ENCODE peak calls at places on chromosomes 4 and X, in six cellular contexts. E, O, J, L, M and C are unnamed samples.
A peak's percentile ranks its signal among the peaks of the same experiment; 100 is the strongest.

GRCh38 chr4:5206391-5206790 is 155.1 kb downstream of the STK32B start:
- DNase-seq in M (no peak), E (no peak), J (no peak), O (peak; percentile 6), L (no peak), C (no peak)

GRCh38 chrX:43627669-43628068 is 28.4 kb upstream of the MAOA start:
- DNase-seq in L (no peak), O (no peak), M (no peak), E (no peak), J (no peak), C (no peak)

GRCh38 chr4:189124149-189124758 is 816.4 kb upstream of the FRG1 start:
- DNase-seq in O (no peak), J (peak; percentile 37), M (no peak), E (peak; percentile 35), L (no peak), C (no peak)

GRCh38 chrX:118370921-118371624 is 25.2 kb downstream of the WDR44 start:
- DNase-seq in J (no peak), M (no peak), O (no peak), L (no peak), E (no peak), C (no peak)

GRCh38 chrX:52346462-52347165 is 22.2 kb upstream of the XAGE2 start:
- DNase-seq in E (no peak), M (no peak), J (no peak), O (no peak), L (no peak), C (no peak)

GRCh38 chrX:123223859-123224258 is 39.8 kb downstream of the GRIA3 start:
- DNase-seq in O (no peak), J (no peak), L (peak; percentile 24), M (no peak), E (no peak), C (no peak)

GRCh38 chrX:15751160-15751819 is 13.2 kb downstream of the CA5B start:
- DNase-seq in J (no peak), E (no peak), L (no peak), M (no peak), O (no peak), C (no peak)

GRCh38 chr4:102815981-102816380 is 11.4 kb downstream of the UBE2D3 start:
- DNase-seq in M (no peak), E (no peak), L (no peak), J (no peak), O (no peak), C (no peak)

GRCh38 chr4:5912614-5913019 is 19.7 kb upstream of the CRMP1 start:
- DNase-seq in M (no peak), L (no peak), E (no peak), O (no peak), J (no peak), C (no peak)

GRCh38 chrX:48573690-48574269 is 504 bp upstream of the RBM3 start:
- DNase-seq in M (peak; percentile 29), L (no peak), E (peak; percentile 24), J (peak; percentile 30), O (peak; percentile 33), C (no peak)

GRCh38 chr4:14792702-14793227 is 209.5 kb upstream of the CPEB2 start:
- DNase-seq in E (no peak), M (no peak), J (no peak), O (no peak), L (no peak), C (no peak)

GRCh38 chr4:99710681-99711345 is 53.2 kb upstream of the C4orf54 start:
- DNase-seq in M (no peak), O (no peak), E (no peak), L (no peak), J (no peak), C (no peak)

GRCh38 chrX:129116651-129117050 is 406.6 kb downstream of the SMARCA1 start:
- DNase-seq in J (no peak), M (no peak), E (no peak), O (no peak), L (no peak), C (no peak)

GRCh38 chr4:70158576-70158975 is 4.5 kb downstream of the PRR27 start:
- DNase-seq in J (peak; percentile 66), E (peak; percentile 31), O (peak; percentile 19), M (no peak), L (no peak), C (peak; percentile 33)

GRCh38 chr4:169649545-169650226 is 29.3 kb downstream of the CLCN3 start:
- DNase-seq in O (peak; percentile 59), J (peak; percentile 38), L (no peak), M (no peak), E (peak; percentile 39), C (no peak)

GRCh38 chr4:185535818-185536729 is 767 bp upstream of the PDLIM3 start:
- DNase-seq in O (peak; percentile 27), L (no peak), J (no peak), M (peak; percentile 23), E (peak; percentile 32), C (no peak)

GRCh38 chr4:83071116-83071515 is 36.1 kb downstream of the COPS4 start:
- DNase-seq in L (no peak), E (no peak), M (no peak), O (no peak), J (no peak), C (no peak)

GRCh38 chrX:18210470-18210869 is 10.2 kb downstream of the BEND2 start:
- DNase-seq in O (no peak), M (no peak), L (no peak), E (no peak), J (no peak), C (no peak)

GRCh38 chrX:78517124-78517523 is 142.0 kb downstream of the RTL3 start:
- DNase-seq in L (peak; percentile 40), J (no peak), O (no peak), E (no peak), M (no peak), C (no peak)

GRCh38 chr4:110823251-110823650 is 200.4 kb upstream of the PITX2 start:
- DNase-seq in J (no peak), L (no peak), E (no peak), O (no peak), M (no peak), C (no peak)

GRCh38 chrX:40262641-40263560 is 165.1 kb upstream of the BCOR start:
- DNase-seq in E (peak; percentile 13), L (no peak), M (no peak), O (no peak), J (no peak), C (no peak)

GRCh38 chr4:112276113-112276512 is 9.6 kb downstream of the TIFA start:
- DNase-seq in J (no peak), M (no peak), L (no peak), O (no peak), E (no peak), C (no peak)

GRCh38 chrX:32582729-32583128 is 628.6 kb downstream of the DMD start:
- DNase-seq in L (no peak), M (no peak), E (no peak), J (no peak), O (no peak), C (no peak)

GRCh38 chr4:66572949-66573348 is 902.7 kb upstream of the EPHA5 start:
- DNase-seq in J (no peak), E (no peak), O (no peak), M (no peak), L (no peak), C (no peak)

GRCh38 chr4:76562161-76562560 is 127.1 kb downstream of the SHROOM3 start:
- DNase-seq in E (no peak), O (no peak), L (no peak), M (no peak), J (no peak), C (no peak)

GRCh38 chrX:2608638-2609430 is 82.3 kb upstream of the CD99 start:
- DNase-seq in E (peak; percentile 87), J (peak; percentile 89), M (peak; percentile 93), L (no peak), O (peak; percentile 90), C (peak; percentile 98)

GRCh38 chr4:137819964-137820383 is 287.7 kb upstream of the PCDH18 start:
- DNase-seq in J (no peak), E (peak; percentile 8), M (no peak), O (peak; percentile 25), L (peak; percentile 1), C (no peak)

GRCh38 chr4:74840931-74841330 is 46.6 kb upstream of the BTC start:
- DNase-seq in O (no peak), E (no peak), M (no peak), L (no peak), J (no peak), C (no peak)

GRCh38 chrX:118345045-118345400 is 883 bp upstream of the WDR44 start:
- DNase-seq in M (no peak), E (no peak), J (no peak), O (no peak), L (no peak), C (no peak)

GRCh38 chr4:149700272-149700671 is 115.4 kb downstream of the IQCM start:
- DNase-seq in L (no peak), O (no peak), M (no peak), E (no peak), J (no peak), C (no peak)
- H3K27ac ChIP-seq in L (no peak overlapping the region), O (no peak overlapping the region), M (no peak overlapping the region), E (no peak overlapping the region), J (no peak overlapping the region), C (no peak overlapping the region)

GRCh38 chr4:30719363-30720020 is 677 bp upstream of the PCDH7 start:
- DNase-seq in O (no peak), L (no peak), E (peak; percentile 78), J (peak; percentile 52), M (peak; percentile 40), C (peak; percentile 83)

GRCh38 chr4:30717208-30718020 is 2.8 kb upstream of the PCDH7 start:
- DNase-seq in J (peak; percentile 38), L (no peak), O (no peak), E (peak; percentile 79), M (peak; percentile 17), C (peak; percentile 77)

GRCh38 chr4:30718889-30719252 is 1.3 kb upstream of the PCDH7 start:
- DNase-seq in O (no peak), L (no peak), E (peak; percentile 23), M (no peak), J (no peak), C (peak; percentile 17)

GRCh38 chr4:30716671-30717207 is 3.4 kb upstream of the PCDH7 start:
- DNase-seq in J (no peak), L (no peak), O (no peak), E (peak; percentile 24), M (no peak), C (no peak)

GRCh38 chr4:30718021-30718888 is 1.9 kb upstream of the PCDH7 start:
- DNase-seq in J (peak; percentile 31), E (peak; percentile 70), L (no peak), O (no peak), M (peak; percentile 19), C (no peak)
- TF ChIP-seq POLR2A in J (no peak), E (no peak), L (no peak), O (no peak), M (no peak), C (no peak)

DNA sequence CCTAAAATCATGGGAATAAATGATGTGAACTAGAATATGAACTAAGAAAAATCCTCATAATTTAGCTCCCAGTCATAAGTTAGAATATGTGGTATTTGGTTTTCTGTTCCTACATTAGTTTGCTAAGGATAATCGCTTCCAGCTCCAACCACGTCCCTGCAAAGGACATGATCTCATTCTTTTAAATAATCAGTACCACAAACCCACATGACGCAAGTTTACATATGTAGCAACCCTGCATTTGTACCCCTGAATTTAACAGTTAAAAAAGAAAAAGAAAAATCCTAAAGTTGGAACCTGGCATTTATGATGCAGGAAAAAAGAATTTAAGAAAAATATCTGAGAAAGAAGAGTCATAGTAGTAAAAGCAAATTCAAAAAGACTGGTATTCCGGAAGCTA is 13.3 kb downstream of the UBA6 start:
- DNase-seq in M (no peak), O (no peak), L (no peak), E (no peak), J (no peak), C (no peak)
- H3K27ac ChIP-seq in M (no peak overlapping the region), O (no peak overlapping the region), L (no peak overlapping the region), E (no peak overlapping the region), J (no peak overlapping the region), C (no peak overlapping the region)

GRCh38 chrX:63350979-63351616 is at the start of gene SPIN4:
- DNase-seq in J (peak; percentile 88), L (peak; percentile 39), E (peak; percentile 86), O (peak; percentile 92), M (peak; percentile 91), C (peak; percentile 87)
- TF ChIP-seq POLR2A in J (no peak), L (peak; percentile 88), E (no peak), O (peak; percentile 77), M (peak; percentile 83), C (peak; percentile 32)